ENCODE peak calls at places on chromosome 15, in eight cellular contexts. P is right lobe of liver, Z is stomach, R is esophagus muscularis mucosa, N is transverse colon, S is tibial nerve, K is astrocyte, W is mammary epithelial cell. D is an unnamed sample.

GRCh38 chr15:73908030-73908821 is 18.0 kb upstream of the LOXL1 start:
- DNase-seq in S (peak), W (peak), P (peak), N (peak), R (peak), Z (peak), K (peak), D (peak)

GRCh38 chr15:95208988-95209387 is 977.6 kb downstream of the MCTP2 start:
- DNase-seq in K (peak), S (no peak), W (peak), Z (no peak), N (no peak), P (no peak), R (no peak), D (no peak)

GRCh38 chr15:95620934-95621579 is 709.4 kb upstream of the NR2F2 start:
- DNase-seq in K (no peak), P (no peak), Z (no peak), R (no peak), W (peak), S (no peak), N (no peak), D (no peak)

GRCh38 chr15:91942676-91943417 is 89.3 kb downstream of the SLCO3A1 start:
- DNase-seq in N (peak), Z (peak), S (peak), W (peak), K (peak), R (peak), P (peak), D (no peak)

GRCh38 chr15:31301687-31301990 is 25.0 kb upstream of the KLF13 start:
- DNase-seq in S (no peak), K (no peak), N (no peak), W (no peak), R (peak), Z (no peak), P (no peak), D (no peak)

GRCh38 chr15:60859996-60860494 is 369.1 kb downstream of the RORA start:
- DNase-seq in R (no peak), W (peak), P (no peak), Z (no peak), S (no peak), N (no peak), K (peak), D (no peak)

GRCh38 chr15:76163429-76164020 is 103.7 kb downstream of the TMEM266 start:
- DNase-seq in W (no peak), P (no peak), N (peak), S (peak), K (no peak), R (no peak), Z (peak), D (no peak)

GRCh38 chr15:79522656-79523055 is 90.5 kb downstream of the MINAR1 start:
- DNase-seq in W (no peak), S (no peak), Z (no peak), N (no peak), K (peak), R (no peak), P (no peak), D (no peak)

GRCh38 chr15:43268111-43269105 is 1.7 kb upstream of the TGM5 start:
- DNase-seq in R (no peak), N (no peak), Z (no peak), W (no peak), P (no peak), S (no peak), K (no peak), D (peak)

GRCh38 chr15:43274136-43274535 is 7.4 kb upstream of the TGM5 start:
- DNase-seq in R (no peak), P (peak), Z (no peak), K (no peak), N (no peak), S (no peak), W (peak), D (no peak)

GRCh38 chr15:43273243-43273642 is 6.5 kb upstream of the TGM5 start:
- DNase-seq in K (no peak), S (no peak), P (no peak), R (no peak), W (no peak), Z (no peak), N (no peak), D (no peak)

GRCh38 chr15:43270113-43270665 is 3.5 kb upstream of the TGM5 start:
- DNase-seq in N (no peak), W (no peak), P (no peak), R (no peak), Z (no peak), K (no peak), S (no peak), D (no peak)

GRCh38 chr15:43270676-43271306 is 4.1 kb upstream of the TGM5 start:
- DNase-seq in S (no peak), W (no peak), P (no peak), N (no peak), K (no peak), Z (no peak), R (no peak), D (no peak)
- H3K4me3 ChIP-seq in S (no peak), W (no peak), P (no peak), N (no peak), K (no peak), Z (no peak), R (no peak), D (no peak)

GRCh38 chr15:57537072-57537471 is 54.6 kb upstream of the MYZAP start:
- DNase-seq in S (no peak), N (no peak), R (no peak), P (no peak), W (no peak), K (peak), Z (peak), D (peak)
- TF ChIP-seq CTCF in S (no peak), N (no peak), R (no peak), P (no peak), W (no peak), K (no peak), Z (no peak), D (peak)

GRCh38 chr15:40471778-40472130 is 970 bp downstream of the CHST14 start:
- DNase-seq in S (no peak), R (no peak), W (no peak), K (peak), N (peak), P (no peak), Z (peak), D (no peak)
- H3K4me3 ChIP-seq in S (peak), R (peak), W (peak), K (peak), N (peak), P (peak), Z (peak), D (peak)

GRCh38 chr15:94154255-94154654 is 77.1 kb upstream of the MCTP2 start:
- DNase-seq in P (no peak), Z (no peak), R (no peak), S (no peak), W (no peak), K (no peak), N (no peak), D (no peak)
- TF ChIP-seq CTCF in P (no peak), Z (no peak), R (no peak), S (no peak), W (no peak), K (no peak), N (no peak), D (peak)

GRCh38 chr15:41231536-41231935 is 468 bp downstream of the CHP1 start:
- DNase-seq in N (no peak), R (no peak), Z (no peak), S (no peak), W (no peak), P (no peak), K (no peak), D (no peak)
- H3K4me3 ChIP-seq in N (peak), R (peak), Z (peak), S (peak), W (peak), P (peak), K (peak), D (peak)

DNA sequence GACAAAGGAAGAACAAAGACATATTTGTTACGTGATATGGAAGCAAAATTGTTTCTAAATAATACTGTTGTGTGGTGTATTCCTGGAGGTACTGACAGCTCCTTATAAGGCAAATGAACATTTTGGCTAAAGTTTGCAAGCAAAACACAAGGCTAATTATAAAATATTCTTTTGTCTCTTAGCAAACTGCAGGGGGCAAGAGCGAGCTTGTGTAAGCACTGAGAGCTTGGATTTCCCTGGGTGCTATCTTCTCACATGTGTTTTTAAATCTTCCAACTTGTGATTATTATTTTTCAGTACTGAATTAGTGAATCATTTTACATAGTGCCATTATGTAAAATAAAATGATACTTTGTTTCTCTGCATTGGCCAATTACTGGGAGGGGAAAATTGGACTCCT is 611.4 kb downstream of the AGBL1 start:
- DNase-seq in P (no peak), Z (no peak), K (peak), S (no peak), R (no peak), W (no peak), N (no peak), D (no peak)
- TF ChIP-seq CTCF in P (no peak), Z (no peak), K (no peak), S (no peak), R (no peak), W (peak), N (no peak), D (peak)

GRCh38 chr15:70526221-70526973 is 237.0 kb downstream of the UACA start:
- DNase-seq in N (peak), S (peak), Z (no peak), R (no peak), P (no peak), K (peak), W (peak), D (peak)
- H3K4me3 ChIP-seq in N (no peak), S (peak), Z (no peak), R (no peak), P (no peak), K (peak), W (no peak), D (no peak)